ENCODE peak calls at places on chromosomes 11 and 22, in ten cellular contexts. T is brain microvascular endothelial cell, M is tibial nerve, X is heart left ventricle, V is choroid plexus epithelial cell, R is mucosa of descending colon, G is pancreas, D is AG09309, Y is hepatocyte, F is GM12865. E is an unnamed sample.

GRCh38 chr11:47981667-47982404 is 1.5 kb downstream of the PTPRJ start:
- DNase-seq in V (no peak), X (no peak), F (no peak), Y (no peak), T (no peak), D (no peak), M (no peak), R (peak; percentile 46), G (no peak), E (no peak)

GRCh38 chr22:42769238-42769573 is 48.5 kb upstream of the A4GALT start:
- DNase-seq in T (no peak), F (no peak), D (no peak), Y (no peak), R (no peak), X (no peak), G (no peak), M (no peak), V (no peak), E (no peak)

GRCh38 chr11:77747381-77747969 is 73.0 kb downstream of the RSF1 start:
- DNase-seq in Y (no peak), F (no peak), R (no peak), G (no peak), V (peak; percentile 45), X (no peak), T (no peak), D (peak; percentile 1), M (no peak), E (no peak)

GRCh38 chr11:11798586-11799438 is 43.0 kb upstream of the USP47 start:
- DNase-seq in R (peak; percentile 91), X (peak; percentile 71), V (peak; percentile 87), F (peak; percentile 77), D (peak; percentile 23), Y (peak; percentile 82), G (peak; percentile 33), M (peak; percentile 79), T (peak; percentile 80), E (peak; percentile 80)

GRCh38 chr11:41282436-41282835 is 177.0 kb downstream of the LRRC4C start:
- DNase-seq in M (no peak), D (no peak), R (no peak), F (no peak), G (no peak), Y (no peak), X (no peak), T (no peak), V (no peak), E (no peak)

GRCh38 chr11:68313574-68314202 is 1.3 kb downstream of the LRP5 start:
- DNase-seq in X (peak; percentile 35), M (no peak), G (no peak), F (no peak), D (no peak), R (no peak), V (peak; percentile 28), Y (peak; percentile 54), T (peak; percentile 6), E (peak; percentile 28)

GRCh38 chr11:76391039-76391438 is 9.9 kb downstream of the GVQW3 start:
- DNase-seq in V (no peak), R (no peak), Y (no peak), X (no peak), G (peak; percentile 79), M (no peak), D (no peak), F (no peak), T (no peak), E (no peak)

GRCh38 chr11:35484435-35484834 is 41.0 kb downstream of the PAMR1 start:
- DNase-seq in X (no peak), V (no peak), D (peak; percentile 63), M (no peak), Y (no peak), T (peak; percentile 42), F (no peak), R (no peak), G (no peak), E (peak; percentile 11)

GRCh38 chr22:38165929-38166593 is 15.6 kb downstream of the PLA2G6 start:
- DNase-seq in G (no peak), M (no peak), R (no peak), D (no peak), Y (no peak), X (no peak), T (no peak), V (no peak), F (no peak), E (no peak)

GRCh38 chr11:70272009-70272408 is 1.5 kb downstream of the PPFIA1 start:
- DNase-seq in M (no peak), X (no peak), D (no peak), V (no peak), R (no peak), F (no peak), Y (no peak), G (no peak), T (no peak), E (no peak)
- H3K4me3 ChIP-seq in M (peak overlapping the region; percentile 98), X (peak overlapping the region; percentile 65), D (no peak overlapping the region), V (peak overlapping the region; percentile 14), R (no peak overlapping the region), F (no peak overlapping the region), Y (peak overlapping the region; percentile 79), G (no peak overlapping the region), T (no peak overlapping the region), E (no peak overlapping the region)

GRCh38 chr22:45502215-45503070 is at the start of gene FBLN1:
- DNase-seq in X (peak; percentile 44), V (no peak), D (no peak), R (peak; percentile 35), T (no peak), M (peak; percentile 37), Y (peak; percentile 83), G (no peak), F (no peak), E (no peak)
- TF ChIP-seq CTCF in X (no peak), V (no peak), D (no peak), R (no peak), T (no peak), M (no peak), Y (peak; percentile 39), G (no peak), F (no peak), E (no peak)

GRCh38 chr11:133950874-133951483 is 5.8 kb downstream of the IGSF9B start:
- DNase-seq in R (no peak), F (no peak), X (peak; percentile 88), M (no peak), Y (no peak), T (no peak), D (no peak), G (no peak), V (no peak), E (no peak)

GRCh38 chr11:133952199-133953190 is 4.3 kb downstream of the IGSF9B start:
- DNase-seq in F (no peak), R (no peak), D (no peak), T (no peak), G (no peak), M (no peak), Y (no peak), V (no peak), X (no peak), E (no peak)

GRCh38 chr11:133953999-133954398 is 2.8 kb downstream of the IGSF9B start:
- DNase-seq in F (no peak), V (no peak), X (no peak), G (no peak), T (no peak), Y (no peak), D (no peak), R (no peak), M (no peak), E (no peak)

GRCh38 chr11:133953571-133953970 is 3.2 kb downstream of the IGSF9B start:
- DNase-seq in D (no peak), F (no peak), X (no peak), R (no peak), T (no peak), V (no peak), Y (no peak), G (no peak), M (no peak), E (no peak)

GRCh38 chr11:133951484-133952198 is 5.1 kb downstream of the IGSF9B start:
- DNase-seq in Y (no peak), G (no peak), V (peak; percentile 13), T (peak; percentile 12), X (peak; percentile 51), M (no peak), R (no peak), D (no peak), F (no peak), E (no peak)
- H3K4me3 ChIP-seq in Y (no peak overlapping the region), G (no peak overlapping the region), V (no peak overlapping the region), T (no peak overlapping the region), X (peak overlapping the region; percentile 55), M (peak overlapping the region; percentile 1), R (no peak overlapping the region), D (no peak overlapping the region), F (no peak overlapping the region), E (no peak overlapping the region)

DNA sequence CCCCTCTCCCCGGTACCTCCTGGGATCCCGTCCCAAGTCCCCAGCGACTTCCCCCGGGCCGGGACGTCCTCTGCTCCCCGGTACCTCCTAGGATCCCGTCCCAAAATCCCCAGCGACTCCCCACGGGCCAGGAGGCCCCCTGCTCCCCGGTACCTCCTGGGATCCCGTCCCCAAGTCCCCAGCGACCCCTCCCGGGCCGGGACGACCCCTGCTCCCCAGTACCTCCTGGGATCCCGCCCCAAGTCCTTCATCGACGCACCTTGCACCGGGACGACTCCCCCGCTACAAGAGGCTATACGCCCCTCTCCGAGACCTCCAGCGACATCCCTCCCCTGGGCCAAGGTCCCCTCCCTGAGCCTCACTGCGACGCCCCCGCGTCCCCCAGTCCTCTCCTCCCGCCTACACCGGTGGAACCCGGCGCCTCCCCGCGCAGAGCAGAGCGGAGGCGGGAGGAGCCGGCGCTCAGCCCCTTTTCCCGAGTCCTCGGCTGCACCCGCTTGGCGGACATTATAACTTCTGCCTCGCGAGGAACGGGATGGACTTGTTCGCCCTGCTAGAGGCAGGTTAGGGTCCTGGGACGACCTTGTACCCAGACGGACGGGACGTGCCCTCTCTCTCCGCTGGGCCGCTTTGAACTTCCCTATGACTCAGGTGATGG is 912 bp downstream of the KREMEN1 start:
- DNase-seq in G (peak; percentile 40), R (peak; percentile 65), V (peak; percentile 30), X (peak; percentile 70), M (peak; percentile 26), F (no peak), D (no peak), T (no peak), Y (peak; percentile 86), E (peak; percentile 57)
- TF ChIP-seq CTCF in G (no peak), R (no peak), V (no peak), X (no peak), M (no peak), F (no peak), D (no peak), T (peak; percentile 1), Y (no peak), E (peak; percentile 1)

DNA sequence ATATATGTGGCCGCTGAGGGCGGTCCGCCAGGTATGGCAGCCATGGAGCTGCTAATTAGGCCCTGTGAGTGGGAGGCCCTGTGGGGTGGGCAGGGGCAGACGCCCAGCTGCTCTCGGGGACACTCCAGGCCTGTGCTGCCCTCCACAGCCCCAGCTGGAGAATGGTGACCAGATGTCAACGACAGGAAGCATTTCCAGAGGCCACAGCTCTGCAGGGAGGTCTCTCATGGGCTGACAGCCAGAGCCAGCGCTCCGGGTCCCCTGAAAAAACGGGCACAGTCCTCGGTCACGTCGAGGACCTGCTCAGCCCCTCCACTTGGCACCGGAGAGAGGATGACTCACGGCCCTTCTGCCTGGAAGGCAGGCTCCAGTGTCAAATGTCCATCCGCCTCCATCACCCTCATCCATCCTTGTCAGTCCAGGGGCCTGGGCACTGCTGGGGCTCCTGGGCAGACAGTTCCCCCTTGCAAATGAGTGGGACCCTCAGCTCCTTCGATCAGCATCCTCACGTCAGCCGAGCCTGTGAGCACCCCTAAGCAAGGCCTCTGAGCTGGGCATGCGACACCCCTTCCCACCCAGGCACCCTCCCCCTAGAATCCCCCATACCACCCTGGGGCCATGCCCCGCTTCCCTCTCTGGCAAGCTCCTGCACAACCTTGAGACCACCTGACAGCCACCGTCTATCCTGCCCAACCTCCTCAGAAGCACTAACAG is 1.9 kb downstream of the BID start:
- DNase-seq in Y (no peak), G (no peak), T (no peak), D (no peak), V (no peak), R (no peak), M (no peak), X (no peak), F (no peak), E (peak; percentile 32)
- H3K4me3 ChIP-seq in Y (no peak overlapping the region), G (no peak overlapping the region), T (peak overlapping the region; percentile 62), D (no peak overlapping the region), V (peak overlapping the region; percentile 64), R (no peak overlapping the region), M (peak overlapping the region; percentile 83), X (no peak overlapping the region), F (peak overlapping the region; percentile 85), E (no peak overlapping the region)